ENCODE peak calls at places on chromosome 4, in nine cellular contexts. One of them, this sample, is unnamed. For H3K4me1, the result is how much of the 10 kb centered on the place peaks cover.

GRCh38 chr4:156778093-156778492 is 193.5 kb downstream of the PDGFC start:
- DNase-seq in gastrocnemius medialis: no peak
- DNase-seq in GM23248: peak
- DNase-seq in keratinocyte: no peak
- DNase-seq in H9: no peak
- DNase-seq in adrenal gland: no peak
- DNase-seq in GM23338: no peak
- DNase-seq in cardiac muscle cell: no peak
- DNase-seq in CD8-positive, alpha-beta memory T cell: no peak
- DNase-seq in this sample: no peak

GRCh38 chr4:107832275-107832807 is 7.6 kb downstream of the SGMS2 start:
- DNase-seq in cardiac muscle cell: no peak
- DNase-seq in adrenal gland: no peak
- DNase-seq in GM23248: no peak
- DNase-seq in GM23338: peak
- DNase-seq in H9: no peak
- DNase-seq in CD8-positive, alpha-beta memory T cell: no peak
- DNase-seq in keratinocyte: no peak
- DNase-seq in gastrocnemius medialis: no peak
- DNase-seq in this sample: no peak

GRCh38 chr4:119034276-119035008 is 101.2 kb upstream of the MYOZ2 start:
- DNase-seq in gastrocnemius medialis: no peak
- DNase-seq in CD8-positive, alpha-beta memory T cell: no peak
- DNase-seq in GM23248: no peak
- DNase-seq in adrenal gland: no peak
- DNase-seq in GM23338: peak
- DNase-seq in H9: peak
- DNase-seq in cardiac muscle cell: no peak
- DNase-seq in keratinocyte: no peak
- DNase-seq in this sample: no peak

GRCh38 chr4:19971829-19972228 is 279.9 kb upstream of the SLIT2 start:
- DNase-seq in GM23248: no peak
- DNase-seq in CD8-positive, alpha-beta memory T cell: no peak
- DNase-seq in cardiac muscle cell: peak
- DNase-seq in GM23338: peak
- DNase-seq in H9: no peak
- DNase-seq in keratinocyte: no peak
- DNase-seq in gastrocnemius medialis: no peak
- DNase-seq in adrenal gland: no peak
- DNase-seq in this sample: no peak

GRCh38 chr4:181224826-181225225 is 1018.4 kb upstream of the TENM3 start:
- DNase-seq in CD8-positive, alpha-beta memory T cell: no peak
- DNase-seq in gastrocnemius medialis: no peak
- DNase-seq in H9: no peak
- DNase-seq in keratinocyte: no peak
- DNase-seq in GM23248: no peak
- DNase-seq in adrenal gland: no peak
- DNase-seq in cardiac muscle cell: no peak
- DNase-seq in GM23338: no peak
- DNase-seq in this sample: no peak

GRCh38 chr4:20618010-20618409 is 82.2 kb upstream of the PACRGL start:
- DNase-seq in CD8-positive, alpha-beta memory T cell: no peak
- DNase-seq in adrenal gland: peak
- DNase-seq in GM23338: no peak
- DNase-seq in cardiac muscle cell: peak
- DNase-seq in GM23248: no peak
- DNase-seq in keratinocyte: no peak
- DNase-seq in H9: no peak
- DNase-seq in gastrocnemius medialis: peak
- DNase-seq in this sample: peak

GRCh38 chr4:82346126-82346525 is 27.7 kb downstream of the HNRNPD start:
- DNase-seq in GM23338: no peak
- DNase-seq in CD8-positive, alpha-beta memory T cell: no peak
- DNase-seq in keratinocyte: no peak
- DNase-seq in cardiac muscle cell: no peak
- DNase-seq in gastrocnemius medialis: no peak
- DNase-seq in H9: no peak
- DNase-seq in adrenal gland: no peak
- DNase-seq in GM23248: no peak
- DNase-seq in this sample: no peak

GRCh38 chr4:169723207-169723606 is 34.5 kb downstream of the HPF1 start:
- DNase-seq in CD8-positive, alpha-beta memory T cell: no peak
- DNase-seq in gastrocnemius medialis: no peak
- DNase-seq in cardiac muscle cell: peak
- DNase-seq in keratinocyte: no peak
- DNase-seq in GM23338: peak
- DNase-seq in GM23248: no peak
- DNase-seq in H9: no peak
- DNase-seq in adrenal gland: no peak
- DNase-seq in this sample: no peak

GRCh38 chr4:15444879-15445576 is 17.2 kb downstream of the C1QTNF7 start:
- DNase-seq in GM23248: no peak
- DNase-seq in CD8-positive, alpha-beta memory T cell: no peak
- DNase-seq in adrenal gland: no peak
- DNase-seq in cardiac muscle cell: no peak
- DNase-seq in keratinocyte: no peak
- DNase-seq in GM23338: no peak
- DNase-seq in H9: no peak
- DNase-seq in gastrocnemius medialis: no peak
- DNase-seq in this sample: no peak

GRCh38 chr4:31160146-31160545 is 440.0 kb downstream of the PCDH7 start:
- DNase-seq in gastrocnemius medialis: no peak
- DNase-seq in CD8-positive, alpha-beta memory T cell: no peak
- DNase-seq in GM23248: no peak
- DNase-seq in keratinocyte: no peak
- DNase-seq in H9: no peak
- DNase-seq in adrenal gland: no peak
- DNase-seq in GM23338: no peak
- DNase-seq in cardiac muscle cell: no peak
- DNase-seq in this sample: no peak

GRCh38 chr4:188841523-188841922 is 702.3 kb downstream of the TRIML1 start:
- DNase-seq in gastrocnemius medialis: no peak
- DNase-seq in H9: no peak
- DNase-seq in cardiac muscle cell: no peak
- DNase-seq in GM23338: no peak
- DNase-seq in GM23248: peak
- DNase-seq in CD8-positive, alpha-beta memory T cell: no peak
- DNase-seq in keratinocyte: no peak
- DNase-seq in adrenal gland: no peak
- DNase-seq in this sample: no peak

DNA sequence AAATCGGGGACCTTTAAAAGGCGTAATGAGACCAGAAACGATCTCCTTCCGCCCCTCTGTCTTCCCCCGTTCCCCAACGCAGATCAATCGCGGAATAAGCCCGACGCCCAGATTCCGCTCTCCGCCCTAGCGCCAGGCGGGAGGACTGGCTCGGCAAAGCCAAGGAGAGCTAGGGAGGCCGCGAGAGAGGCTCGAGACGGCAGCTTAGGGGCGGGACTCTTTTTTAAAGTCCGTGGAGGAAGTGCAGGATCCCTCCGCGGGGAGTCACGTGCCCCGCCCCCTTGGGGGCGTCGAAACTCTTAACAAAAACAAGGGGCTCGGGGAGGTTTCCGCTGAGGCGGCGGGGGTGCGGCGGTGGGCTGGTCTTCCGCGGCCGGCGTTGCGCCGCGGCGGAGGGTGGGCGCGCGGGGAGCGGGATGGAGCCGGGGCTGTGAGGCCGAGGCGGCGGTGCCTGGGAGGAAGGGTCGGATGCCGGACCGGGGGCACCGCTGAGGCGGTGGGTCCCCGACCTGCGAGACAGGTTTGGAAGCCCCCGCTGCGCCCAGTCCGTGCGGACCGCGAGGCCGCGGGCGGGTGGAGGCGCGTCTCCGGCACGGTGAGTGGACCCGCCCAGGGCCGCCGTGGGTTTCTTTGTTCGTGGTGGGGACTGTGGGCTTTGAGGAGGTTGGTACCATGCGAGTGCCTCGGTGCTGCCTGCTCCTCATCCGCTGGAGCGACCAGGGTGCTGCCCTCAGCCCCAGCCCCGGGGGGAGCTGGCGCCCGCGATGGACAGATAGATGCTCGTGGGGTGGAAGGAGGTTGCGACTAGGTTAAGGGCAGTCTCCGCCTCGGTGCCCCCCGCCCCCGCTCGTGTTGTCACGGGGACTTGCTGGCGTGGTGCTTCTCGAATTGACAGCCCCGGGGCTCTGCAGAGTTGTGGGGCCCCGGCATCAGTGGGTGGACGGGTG is at the start of gene CCNG2:
- DNase-seq in H9: peak
- DNase-seq in keratinocyte: no peak
- DNase-seq in cardiac muscle cell: peak
- DNase-seq in adrenal gland: peak
- DNase-seq in GM23248: peak
- DNase-seq in CD8-positive, alpha-beta memory T cell: peak
- DNase-seq in GM23338: peak
- DNase-seq in gastrocnemius medialis: peak
- DNase-seq in this sample: peak
- H3K4me1 ChIP-seq in H9: under half
- H3K4me1 ChIP-seq in keratinocyte: under half
- H3K4me1 ChIP-seq in cardiac muscle cell: under half
- H3K4me1 ChIP-seq in adrenal gland: under half
- H3K4me1 ChIP-seq in GM23248: under half
- H3K4me1 ChIP-seq in CD8-positive, alpha-beta memory T cell: under half
- H3K4me1 ChIP-seq in GM23338: under half
- H3K4me1 ChIP-seq in gastrocnemius medialis: under half
- H3K4me1 ChIP-seq in this sample: under half

DNA sequence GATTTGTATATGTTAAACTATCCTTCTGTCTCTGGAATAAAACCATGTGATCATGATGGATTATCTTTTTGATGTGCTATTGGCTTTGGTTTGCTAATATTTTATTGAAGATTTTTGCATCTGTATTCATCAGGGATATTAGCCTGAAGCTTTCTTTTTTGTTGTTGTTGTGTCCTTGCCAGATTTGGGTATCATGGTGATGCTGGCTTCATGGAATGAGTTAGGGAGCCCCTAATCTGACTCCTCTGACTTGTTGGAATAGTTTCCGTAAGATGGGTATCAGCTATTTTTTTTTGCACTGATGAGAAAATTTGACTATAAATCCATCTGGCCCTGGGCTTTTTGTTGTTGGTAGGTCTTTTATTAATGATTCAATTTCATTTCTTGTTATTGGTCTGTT is 45.7 kb downstream of the ATP10D start:
- DNase-seq in GM23248: peak
- DNase-seq in keratinocyte: no peak
- DNase-seq in CD8-positive, alpha-beta memory T cell: no peak
- DNase-seq in H9: no peak
- DNase-seq in cardiac muscle cell: no peak
- DNase-seq in adrenal gland: no peak
- DNase-seq in gastrocnemius medialis: no peak
- DNase-seq in GM23338: no peak
- DNase-seq in this sample: no peak
- H3K4me1 ChIP-seq in GM23248: half or more
- H3K4me1 ChIP-seq in keratinocyte: half or more
- H3K4me1 ChIP-seq in CD8-positive, alpha-beta memory T cell: under half
- H3K4me1 ChIP-seq in H9: under half
- H3K4me1 ChIP-seq in cardiac muscle cell: under half
- H3K4me1 ChIP-seq in adrenal gland: under half
- H3K4me1 ChIP-seq in gastrocnemius medialis: under half
- H3K4me1 ChIP-seq in GM23338: under half
- H3K4me1 ChIP-seq in this sample: under half

GRCh38 chr4:53441564-53441963 is 64.1 kb downstream of the FIP1L1 start:
- DNase-seq in CD8-positive, alpha-beta memory T cell: no peak
- DNase-seq in H9: no peak
- DNase-seq in gastrocnemius medialis: no peak
- DNase-seq in keratinocyte: no peak
- DNase-seq in GM23338: no peak
- DNase-seq in cardiac muscle cell: no peak
- DNase-seq in adrenal gland: no peak
- DNase-seq in GM23248: no peak
- DNase-seq in this sample: no peak
- H3K4me1 ChIP-seq in CD8-positive, alpha-beta memory T cell: under half
- H3K4me1 ChIP-seq in H9: under half
- H3K4me1 ChIP-seq in gastrocnemius medialis: under half
- H3K4me1 ChIP-seq in keratinocyte: under half
- H3K4me1 ChIP-seq in GM23338: under half
- H3K4me1 ChIP-seq in cardiac muscle cell: under half
- H3K4me1 ChIP-seq in adrenal gland: under half
- H3K4me1 ChIP-seq in GM23248: under half
- H3K4me1 ChIP-seq in this sample: under half

GRCh38 chr4:57080781-57081650 is 29.2 kb downstream of the IGFBP7 start:
- DNase-seq in GM23248: peak
- DNase-seq in adrenal gland: peak
- DNase-seq in keratinocyte: peak
- DNase-seq in CD8-positive, alpha-beta memory T cell: no peak
- DNase-seq in H9: no peak
- DNase-seq in cardiac muscle cell: peak
- DNase-seq in GM23338: no peak
- DNase-seq in gastrocnemius medialis: no peak
- DNase-seq in this sample: peak

GRCh38 chr4:57084360-57084759 is 25.8 kb downstream of the IGFBP7 start:
- DNase-seq in CD8-positive, alpha-beta memory T cell: no peak
- DNase-seq in GM23338: no peak
- DNase-seq in gastrocnemius medialis: no peak
- DNase-seq in keratinocyte: no peak
- DNase-seq in GM23248: no peak
- DNase-seq in adrenal gland: no peak
- DNase-seq in H9: no peak
- DNase-seq in cardiac muscle cell: no peak
- DNase-seq in this sample: no peak

GRCh38 chr4:57078685-57079521 is 31.3 kb downstream of the IGFBP7 start:
- DNase-seq in CD8-positive, alpha-beta memory T cell: no peak
- DNase-seq in GM23248: no peak
- DNase-seq in gastrocnemius medialis: no peak
- DNase-seq in GM23338: peak
- DNase-seq in keratinocyte: peak
- DNase-seq in adrenal gland: no peak
- DNase-seq in H9: peak
- DNase-seq in cardiac muscle cell: no peak
- DNase-seq in this sample: peak

GRCh38 chr4:57083107-57083506 is 27.1 kb downstream of the IGFBP7 start:
- DNase-seq in adrenal gland: no peak
- DNase-seq in cardiac muscle cell: peak
- DNase-seq in GM23248: no peak
- DNase-seq in keratinocyte: no peak
- DNase-seq in CD8-positive, alpha-beta memory T cell: no peak
- DNase-seq in gastrocnemius medialis: no peak
- DNase-seq in H9: no peak
- DNase-seq in GM23338: no peak
- DNase-seq in this sample: no peak

DNA sequence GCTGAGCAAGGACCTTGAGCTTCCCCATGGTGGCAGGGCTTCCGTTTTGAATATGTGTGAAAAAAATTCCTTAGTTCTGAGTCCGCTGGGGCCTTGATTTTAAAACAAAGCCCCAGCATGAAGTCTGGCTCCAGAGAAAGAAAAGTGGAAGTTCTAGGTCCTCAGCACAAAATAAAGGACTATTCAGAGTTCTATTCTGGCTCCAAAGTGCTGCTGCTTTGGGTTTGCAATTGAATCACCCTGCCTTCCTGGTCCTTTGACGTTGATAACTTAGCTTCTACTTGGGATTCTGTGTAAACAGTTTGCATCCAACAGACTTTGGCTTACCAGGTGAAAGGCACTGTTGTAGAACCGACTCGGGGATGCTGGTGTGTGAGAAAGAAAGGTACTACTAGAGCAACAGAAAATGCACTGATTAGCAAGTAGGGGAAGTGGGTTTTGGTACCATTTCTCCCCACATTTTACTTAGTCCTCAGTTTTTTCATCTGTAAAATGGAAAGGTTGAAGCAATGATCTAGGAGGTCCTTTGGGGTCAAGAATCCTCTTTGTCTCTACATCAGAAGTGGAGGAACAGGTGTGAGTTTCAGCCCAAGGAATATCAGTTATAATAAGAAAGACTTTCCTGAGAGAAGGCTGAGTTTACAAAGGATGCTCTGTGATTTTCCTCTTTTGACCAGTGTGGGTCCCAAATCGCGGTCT is 28.4 kb downstream of the IGFBP7 start:
- DNase-seq in CD8-positive, alpha-beta memory T cell: no peak
- DNase-seq in GM23338: peak
- DNase-seq in keratinocyte: no peak
- DNase-seq in cardiac muscle cell: no peak
- DNase-seq in GM23248: no peak
- DNase-seq in gastrocnemius medialis: no peak
- DNase-seq in adrenal gland: no peak
- DNase-seq in H9: peak
- DNase-seq in this sample: no peak
- H3K4me1 ChIP-seq in CD8-positive, alpha-beta memory T cell: under half
- H3K4me1 ChIP-seq in GM23338: under half
- H3K4me1 ChIP-seq in keratinocyte: half or more
- H3K4me1 ChIP-seq in cardiac muscle cell: under half
- H3K4me1 ChIP-seq in GM23248: under half
- H3K4me1 ChIP-seq in gastrocnemius medialis: under half
- H3K4me1 ChIP-seq in adrenal gland: under half
- H3K4me1 ChIP-seq in H9: under half
- H3K4me1 ChIP-seq in this sample: under half